ENCODE peak calls at places on chromosomes 16 and 17, in nine cellular contexts. P, U, L, W, R, T, N, G and X are unnamed samples.

GRCh38 chr17:81217531-81217930 is 5.2 kb downstream of the CEP131 start:
- DNase-seq in P (no peak), U (no peak), L (no peak), W (no peak), R (no peak), T (no peak), N (no peak), G (no peak), X (no peak)

GRCh38 chr16:30901201-30902069 is 5.0 kb downstream of the CTF1 start:
- DNase-seq in P (no peak), U (no peak), L (no peak), W (no peak), R (no peak), T (no peak), N (no peak), G (no peak), X (no peak)

GRCh38 chr17:4998666-4999428 is 1.1 kb downstream of the KIF1C start:
- DNase-seq in P (no peak), U (peak), L (no peak), W (peak), R (peak), T (peak), N (no peak), G (peak), X (peak)

GRCh38 chr16:3745751-3746355 is 28.5 kb upstream of the TRAP1 start:
- DNase-seq in P (no peak), U (no peak), L (no peak), W (no peak), R (no peak), T (no peak), N (no peak), G (no peak), X (no peak)

GRCh38 chr17:37672545-37673078 is 29.4 kb upstream of the DDX52 start:
- DNase-seq in P (no peak), U (no peak), L (no peak), W (no peak), R (no peak), T (no peak), N (no peak), G (no peak), X (no peak)

GRCh38 chr16:27241658-27242057 is 26.9 kb downstream of the NSMCE1 start:
- DNase-seq in P (no peak), U (no peak), L (no peak), W (no peak), R (no peak), T (no peak), N (no peak), G (no peak), X (peak)

GRCh38 chr16:85419503-85420408 is 193.4 kb upstream of the GSE1 start:
- DNase-seq in P (peak), U (peak), L (no peak), W (no peak), R (no peak), T (peak), N (no peak), G (no peak), X (no peak)

GRCh38 chr17:49676276-49676868 is 1.5 kb downstream of the SPOP start:
- DNase-seq in P (no peak), U (no peak), L (no peak), W (no peak), R (no peak), T (no peak), N (no peak), G (no peak), X (no peak)

GRCh38 chr17:16911141-16911937 is 60.6 kb downstream of the TNFRSF13B start:
- DNase-seq in P (no peak), U (no peak), L (no peak), W (no peak), R (no peak), T (no peak), N (no peak), G (peak), X (no peak)

GRCh38 chr17:79457889-79458288 is 153.0 kb downstream of the RBFOX3 start:
- DNase-seq in P (peak), U (no peak), L (no peak), W (no peak), R (no peak), T (no peak), N (no peak), G (no peak), X (no peak)

GRCh38 chr17:66364508-66365203 is 62.2 kb downstream of the PRKCA start:
- DNase-seq in P (no peak), U (no peak), L (no peak), W (no peak), R (no peak), T (no peak), N (no peak), G (no peak), X (no peak)

GRCh38 chr17:14856156-14856555 is 409.0 kb downstream of the PMP22 start:
- DNase-seq in P (no peak), U (no peak), L (no peak), W (no peak), R (no peak), T (no peak), N (no peak), G (no peak), X (no peak)

GRCh38 chr16:55912022-55912421 is 36.8 kb upstream of the CES5A start:
- DNase-seq in P (no peak), U (no peak), L (peak), W (no peak), R (no peak), T (no peak), N (no peak), G (no peak), X (no peak)

GRCh38 chr16:12498077-12498476 is 305.6 kb downstream of the CPPED1 start:
- DNase-seq in P (no peak), U (peak), L (no peak), W (no peak), R (no peak), T (no peak), N (no peak), G (no peak), X (no peak)

GRCh38 chr17:4833178-4833940 is at the start of gene MINK1:
- DNase-seq in P (peak), U (peak), L (peak), W (peak), R (peak), T (peak), N (peak), G (peak), X (peak)

GRCh38 chr16:46908540-46909372 is 24.6 kb downstream of the GPT2 start:
- DNase-seq in P (no peak), U (no peak), L (peak), W (peak), R (peak), T (peak), N (peak), G (peak), X (no peak)

GRCh38 chr17:6753006-6753445 is 2.8 kb upstream of the XAF1 start:
- DNase-seq in P (no peak), U (no peak), L (no peak), W (no peak), R (peak), T (peak), N (peak), G (peak), X (peak)

GRCh38 chr16:4212207-4212933 is 29.5 kb downstream of the SRL start:
- DNase-seq in P (no peak), U (no peak), L (no peak), W (no peak), R (no peak), T (no peak), N (no peak), G (peak), X (no peak)

GRCh38 chr16:11198817-11199216 is 57.2 kb downstream of the SOCS1 start:
- DNase-seq in P (no peak), U (no peak), L (no peak), W (peak), R (peak), T (no peak), N (no peak), G (no peak), X (no peak)

GRCh38 chr16:56192971-56193936 is 2.0 kb downstream of the GNAO1 start:
- DNase-seq in P (no peak), U (no peak), L (peak), W (no peak), R (no peak), T (no peak), N (no peak), G (no peak), X (no peak)

GRCh38 chr17:82247856-82248671 is 19.2 kb downstream of the SLC16A3 start:
- DNase-seq in P (peak), U (no peak), L (no peak), W (no peak), R (no peak), T (no peak), N (no peak), G (no peak), X (no peak)

GRCh38 chr17:27550974-27551505 is 79.9 kb upstream of the LGALS9 start:
- DNase-seq in P (no peak), U (no peak), L (no peak), W (no peak), R (no peak), T (no peak), N (no peak), G (no peak), X (no peak)

GRCh38 chr17:78072961-78073360 is 55.6 kb downstream of the TMC6 start:
- DNase-seq in P (no peak), U (no peak), L (no peak), W (no peak), R (no peak), T (no peak), N (no peak), G (no peak), X (no peak)

GRCh38 chr17:76139801-76140660 is 1.0 kb downstream of the FOXJ1 start:
- DNase-seq in P (peak), U (peak), L (no peak), W (no peak), R (peak), T (no peak), N (no peak), G (no peak), X (no peak)

GRCh38 chr17:9971991-9972390 is 66.9 kb upstream of the RCVRN start:
- DNase-seq in P (no peak), U (no peak), L (peak), W (no peak), R (peak), T (no peak), N (no peak), G (peak), X (no peak)

GRCh38 chr16:15701975-15702970 is 52.2 kb downstream of the NDE1 start:
- DNase-seq in P (peak), U (no peak), L (no peak), W (no peak), R (no peak), T (no peak), N (no peak), G (no peak), X (no peak)

GRCh38 chr16:89742948-89743347 is 21.6 kb downstream of the ZNF276 start:
- DNase-seq in P (no peak), U (no peak), L (no peak), W (no peak), R (no peak), T (no peak), N (no peak), G (no peak), X (no peak)

GRCh38 chr17:3723188-3723555 is 531 bp upstream of the HASPIN start:
- DNase-seq in P (no peak), U (no peak), L (no peak), W (no peak), R (no peak), T (no peak), N (no peak), G (no peak), X (no peak)

GRCh38 chr16:86740817-86741799 is 162.8 kb downstream of the FOXL1 start:
- DNase-seq in P (no peak), U (no peak), L (peak), W (peak), R (peak), T (no peak), N (no peak), G (peak), X (no peak)

GRCh38 chr16:53743149-53743566 is 39.2 kb downstream of the FTO start:
- DNase-seq in P (no peak), U (no peak), L (no peak), W (no peak), R (peak), T (peak), N (no peak), G (no peak), X (no peak)
- TF ChIP-seq CTCF in P (peak), U (peak), L (peak), W (peak), R (peak), T (peak), N (peak), G (peak), X (peak)

GRCh38 chr16:88314991-88315542 is 67.7 kb upstream of the ZNF469 start:
- DNase-seq in P (peak), U (no peak), L (no peak), W (no peak), R (no peak), T (no peak), N (no peak), G (no peak), X (no peak)

GRCh38 chr16:88317619-88317977 is 65.2 kb upstream of the ZNF469 start:
- DNase-seq in P (peak), U (no peak), L (no peak), W (no peak), R (no peak), T (no peak), N (no peak), G (peak), X (no peak)

GRCh38 chr16:88316941-88317618 is 65.7 kb upstream of the ZNF469 start:
- DNase-seq in P (peak), U (no peak), L (no peak), W (no peak), R (no peak), T (no peak), N (no peak), G (no peak), X (no peak)

GRCh38 chr16:88316151-88316550 is 66.6 kb upstream of the ZNF469 start:
- DNase-seq in P (peak), U (no peak), L (no peak), W (no peak), R (no peak), T (no peak), N (no peak), G (no peak), X (no peak)

DNA sequence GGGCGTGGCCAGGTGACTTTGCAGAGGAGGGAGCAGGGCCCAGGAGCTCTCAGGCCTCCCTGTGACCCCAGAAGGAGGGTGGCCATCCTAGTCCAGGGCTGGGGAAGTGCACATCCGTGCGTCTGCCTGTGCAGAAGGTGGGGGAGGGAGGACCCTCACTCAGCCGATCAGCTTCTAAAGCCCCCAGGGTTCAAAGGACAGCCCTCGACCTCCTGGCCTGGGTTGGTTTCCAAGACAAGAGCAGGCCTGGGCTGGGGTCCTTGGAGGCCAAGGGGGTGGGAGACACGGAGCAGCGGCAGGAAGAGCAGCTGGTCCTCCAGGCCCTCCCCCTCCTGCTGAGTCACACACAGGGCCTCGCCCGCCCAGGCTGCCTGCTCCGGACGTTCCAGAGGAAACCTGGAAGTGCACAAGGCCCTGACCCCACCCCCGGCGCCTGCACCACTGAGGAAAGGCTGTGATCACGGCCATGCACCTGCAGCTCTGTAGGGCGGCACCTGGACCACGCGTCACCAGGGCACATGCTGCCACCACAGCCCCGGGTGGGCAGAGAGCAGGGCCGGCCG is 67.1 kb upstream of the ZNF469 start:
- DNase-seq in P (peak), U (no peak), L (no peak), W (peak), R (peak), T (no peak), N (no peak), G (no peak), X (no peak)
- H3K4me3 ChIP-seq in P (no peak), U (no peak), L (no peak), W (no peak), R (no peak), T (no peak), N (no peak), G (no peak), X (no peak)

DNA sequence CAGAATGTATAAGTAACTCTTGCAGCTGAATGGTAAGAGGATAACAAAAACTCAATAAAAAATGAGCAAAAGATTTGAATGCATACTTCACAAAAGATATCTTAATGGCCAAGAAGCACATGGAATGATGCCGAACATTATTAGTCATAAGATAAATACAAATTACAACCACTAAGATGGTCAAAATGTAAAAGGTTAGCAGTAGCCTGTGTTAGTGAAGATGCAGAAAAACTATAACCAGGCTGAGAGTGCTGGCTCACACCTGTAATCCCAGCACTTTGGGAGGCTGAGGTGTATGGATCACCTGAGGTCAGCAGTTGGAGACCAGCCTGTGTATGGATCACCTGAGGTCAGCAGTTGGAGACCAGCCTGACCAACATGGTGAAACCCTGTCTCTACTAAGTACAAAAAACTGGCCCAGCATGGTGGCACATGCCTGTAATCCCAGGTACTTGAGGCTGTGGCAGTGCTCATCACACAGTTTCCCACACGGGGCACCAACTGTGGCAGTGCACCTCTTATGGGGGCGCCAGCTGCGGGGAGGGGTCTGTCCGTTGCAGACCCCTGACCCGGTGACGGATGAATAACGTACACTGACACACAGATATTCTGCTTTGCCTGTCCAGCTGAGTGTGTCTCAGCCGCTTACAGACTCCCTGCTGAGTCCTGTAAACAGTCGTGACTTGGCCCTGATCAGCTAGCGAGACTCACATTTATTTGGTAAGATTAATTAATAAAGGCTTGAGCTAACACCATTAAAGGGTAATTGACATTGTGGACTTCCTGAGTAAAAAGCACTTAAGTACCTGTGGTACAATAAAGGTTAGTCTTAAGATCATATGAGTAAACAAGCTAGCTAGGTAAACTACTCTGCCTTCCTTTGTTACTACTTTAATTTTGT is 45.7 kb upstream of the FAM20A start:
- DNase-seq in P (peak), U (no peak), L (no peak), W (no peak), R (no peak), T (no peak), N (no peak), G (no peak), X (no peak)
- H3K27ac ChIP-seq in P (no peak), U (no peak), L (no peak), W (no peak), R (peak), T (no peak), N (no peak), G (no peak), X (no peak)

DNA sequence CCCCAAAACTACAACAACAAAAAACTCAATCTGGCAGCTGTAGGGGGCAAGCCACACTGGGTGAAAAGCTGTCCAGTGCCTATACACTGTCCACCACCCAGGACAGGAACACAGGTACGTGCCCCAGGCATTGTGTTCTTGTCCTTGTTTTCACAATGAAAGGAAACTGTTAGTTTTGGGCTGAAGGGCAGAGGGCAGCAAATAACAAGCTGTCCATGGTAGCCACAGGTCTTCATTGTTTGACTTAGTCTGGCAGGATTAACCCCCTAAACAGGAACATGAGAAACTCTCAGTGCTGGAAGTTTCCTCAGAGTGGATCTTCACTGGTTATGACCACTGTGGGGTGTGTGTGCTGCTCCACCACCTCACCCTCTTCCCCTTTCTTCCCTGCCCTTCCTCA is 224.6 kb upstream of the N4BP1 start:
- DNase-seq in P (no peak), U (no peak), L (no peak), W (no peak), R (no peak), T (no peak), N (no peak), G (no peak), X (no peak)
- TF ChIP-seq CTCF in P (no peak), U (no peak), L (no peak), W (no peak), R (no peak), T (no peak), N (no peak), G (no peak), X (no peak)

GRCh38 chr16:2149630-2150417 is 1.4 kb downstream of the RAB26 start:
- DNase-seq in P (peak), U (no peak), L (no peak), W (peak), R (no peak), T (no peak), N (no peak), G (no peak), X (peak)

GRCh38 chr16:2150418-2151187 is 2.2 kb downstream of the RAB26 start:
- DNase-seq in P (peak), U (no peak), L (no peak), W (peak), R (no peak), T (peak), N (no peak), G (no peak), X (peak)

GRCh38 chr16:2148714-2149629 is 547 bp downstream of the RAB26 start:
- DNase-seq in P (no peak), U (peak), L (no peak), W (peak), R (peak), T (peak), N (no peak), G (no peak), X (no peak)

GRCh38 chr16:2152695-2153506 is 2.7 kb upstream of the TRAF7 start:
- DNase-seq in P (peak), U (peak), L (peak), W (no peak), R (peak), T (peak), N (no peak), G (no peak), X (peak)

DNA sequence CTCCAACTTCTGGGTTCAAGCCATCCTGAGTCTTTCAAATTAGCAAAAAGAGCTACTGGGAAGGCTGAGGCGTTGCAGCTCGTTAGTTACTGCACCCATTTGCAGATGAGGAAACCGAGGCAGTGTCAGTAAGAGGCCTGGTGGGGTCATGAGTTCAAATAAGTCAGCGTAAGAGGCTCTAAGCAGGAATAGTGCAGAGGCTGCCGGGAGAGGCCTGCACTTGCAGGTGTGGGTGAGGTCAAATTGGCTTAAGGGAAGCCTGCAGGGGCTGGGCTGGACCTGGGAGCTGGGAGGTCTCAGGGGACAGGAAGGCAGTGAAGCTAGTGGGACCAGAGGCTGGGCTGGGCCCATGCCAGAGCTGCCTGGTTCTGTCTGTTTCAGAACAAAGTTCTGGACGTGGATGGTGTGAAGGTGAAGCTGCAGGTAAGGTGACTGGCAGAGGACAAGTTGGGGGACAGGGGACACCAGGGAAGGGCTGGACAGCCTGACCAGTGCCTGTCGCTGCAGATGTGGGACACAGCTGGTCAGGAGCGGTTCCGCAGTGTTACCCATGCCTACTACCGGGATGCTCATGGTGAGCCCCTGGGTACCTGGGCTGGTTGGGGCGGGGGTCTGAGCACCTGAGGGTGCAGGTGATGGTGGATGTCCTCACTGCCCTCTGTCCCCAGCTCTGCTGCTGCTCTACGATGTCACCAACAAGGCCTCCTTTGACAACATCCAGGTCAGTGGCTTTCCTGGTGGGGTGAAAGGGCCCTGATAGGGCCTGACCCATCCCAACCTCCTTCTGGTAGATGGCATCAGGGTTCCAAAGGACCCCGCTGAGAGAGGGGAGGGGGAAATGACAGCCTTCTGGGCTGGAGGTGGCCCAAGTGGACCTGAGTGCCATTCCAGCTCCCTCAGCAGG is 3.0 kb downstream of the RAB26 start:
- DNase-seq in P (no peak), U (no peak), L (no peak), W (no peak), R (no peak), T (no peak), N (no peak), G (no peak), X (no peak)
- H3K4me3 ChIP-seq in P (no peak), U (peak), L (no peak), W (peak), R (no peak), T (no peak), N (peak), G (no peak), X (no peak)